ENCODE peak calls at places on chromosomes 7 and 10, in eight cellular contexts. One of them, this sample, is unnamed.

GRCh38 chr7:74032191-74032490 is 4.2 kb downstream of the ELN start:
- DNase-seq in adrenal gland: peak; percentile 66
- DNase-seq in aorta: peak; percentile 87
- DNase-seq in small intestine: no peak
- DNase-seq in spleen: no peak
- DNase-seq in psoas muscle: peak; percentile 78
- DNase-seq in lower lobe of right lung: no peak
- DNase-seq in endothelial cell of umbilical vein: peak; percentile 20
- DNase-seq in this sample: no peak

GRCh38 chr10:30116254-30116573 is 56.8 kb upstream of the JCAD start:
- DNase-seq in endothelial cell of umbilical vein: no peak
- DNase-seq in spleen: no peak
- DNase-seq in small intestine: no peak
- DNase-seq in lower lobe of right lung: no peak
- DNase-seq in adrenal gland: no peak
- DNase-seq in psoas muscle: no peak
- DNase-seq in aorta: no peak
- DNase-seq in this sample: no peak

GRCh38 chr10:88108115-88108610 is 244.7 kb downstream of the PTEN start:
- DNase-seq in spleen: no peak
- DNase-seq in psoas muscle: no peak
- DNase-seq in adrenal gland: no peak
- DNase-seq in lower lobe of right lung: no peak
- DNase-seq in small intestine: no peak
- DNase-seq in endothelial cell of umbilical vein: no peak
- DNase-seq in aorta: no peak
- DNase-seq in this sample: no peak

GRCh38 chr10:119375574-119376265 is 166.8 kb downstream of the RGS10 start:
- DNase-seq in lower lobe of right lung: peak; percentile 43
- DNase-seq in aorta: peak; percentile 24
- DNase-seq in spleen: no peak
- DNase-seq in endothelial cell of umbilical vein: peak; percentile 7
- DNase-seq in small intestine: peak; percentile 15
- DNase-seq in adrenal gland: no peak
- DNase-seq in psoas muscle: peak; percentile 74
- DNase-seq in this sample: no peak

GRCh38 chr7:104627516-104627915 is 299.1 kb downstream of the LHFPL3 start:
- DNase-seq in psoas muscle: no peak
- DNase-seq in small intestine: no peak
- DNase-seq in endothelial cell of umbilical vein: peak; percentile 27
- DNase-seq in lower lobe of right lung: no peak
- DNase-seq in aorta: no peak
- DNase-seq in spleen: no peak
- DNase-seq in adrenal gland: no peak
- DNase-seq in this sample: no peak

GRCh38 chr7:9945131-9945530 is 1028.5 kb upstream of the PHF14 start:
- DNase-seq in small intestine: no peak
- DNase-seq in spleen: no peak
- DNase-seq in endothelial cell of umbilical vein: no peak
- DNase-seq in lower lobe of right lung: no peak
- DNase-seq in psoas muscle: no peak
- DNase-seq in adrenal gland: no peak
- DNase-seq in aorta: no peak
- DNase-seq in this sample: no peak

GRCh38 chr7:128757203-128757602 is 18.0 kb downstream of the CALU start:
- DNase-seq in psoas muscle: no peak
- DNase-seq in small intestine: no peak
- DNase-seq in lower lobe of right lung: no peak
- DNase-seq in endothelial cell of umbilical vein: no peak
- DNase-seq in spleen: no peak
- DNase-seq in adrenal gland: no peak
- DNase-seq in aorta: no peak
- DNase-seq in this sample: no peak

GRCh38 chr10:132855889-132856288 is 69.9 kb upstream of the NKX6-2 start:
- DNase-seq in aorta: peak; percentile 21
- DNase-seq in adrenal gland: no peak
- DNase-seq in small intestine: no peak
- DNase-seq in endothelial cell of umbilical vein: no peak
- DNase-seq in psoas muscle: no peak
- DNase-seq in spleen: peak; percentile 19
- DNase-seq in lower lobe of right lung: no peak
- DNase-seq in this sample: no peak

GRCh38 chr7:38368191-38368605 is 94.8 kb upstream of the TARP start:
- DNase-seq in psoas muscle: peak; percentile 73
- DNase-seq in adrenal gland: peak; percentile 68
- DNase-seq in lower lobe of right lung: peak; percentile 83
- DNase-seq in spleen: peak; percentile 93
- DNase-seq in endothelial cell of umbilical vein: peak; percentile 60
- DNase-seq in aorta: peak; percentile 86
- DNase-seq in small intestine: peak; percentile 67
- DNase-seq in this sample: peak; percentile 82

GRCh38 chr10:104085801-104086400 is at the start of gene COL17A1:
- DNase-seq in aorta: no peak
- DNase-seq in endothelial cell of umbilical vein: no peak
- DNase-seq in spleen: no peak
- DNase-seq in adrenal gland: no peak
- DNase-seq in lower lobe of right lung: no peak
- DNase-seq in small intestine: peak; percentile 31
- DNase-seq in psoas muscle: no peak
- DNase-seq in this sample: no peak

GRCh38 chr10:133378251-133379096 is 588 bp upstream of the PAOX start:
- DNase-seq in adrenal gland: peak; percentile 63
- DNase-seq in aorta: peak; percentile 90
- DNase-seq in psoas muscle: peak; percentile 85
- DNase-seq in lower lobe of right lung: peak; percentile 90
- DNase-seq in endothelial cell of umbilical vein: peak; percentile 54
- DNase-seq in small intestine: peak; percentile 93
- DNase-seq in spleen: peak; percentile 96
- DNase-seq in this sample: no peak

GRCh38 chr7:379456-380225 is 89.7 kb downstream of the FOXL3 start:
- DNase-seq in endothelial cell of umbilical vein: no peak
- DNase-seq in aorta: peak; percentile 78
- DNase-seq in small intestine: no peak
- DNase-seq in adrenal gland: peak; percentile 10
- DNase-seq in lower lobe of right lung: peak; percentile 66
- DNase-seq in psoas muscle: peak; percentile 57
- DNase-seq in spleen: peak; percentile 78
- DNase-seq in this sample: peak; percentile 49

GRCh38 chr10:130042386-130042785 is 68.2 kb downstream of the C10orf143 start:
- DNase-seq in endothelial cell of umbilical vein: no peak
- DNase-seq in adrenal gland: no peak
- DNase-seq in spleen: peak; percentile 39
- DNase-seq in psoas muscle: no peak
- DNase-seq in aorta: peak; percentile 24
- DNase-seq in lower lobe of right lung: no peak
- DNase-seq in small intestine: no peak
- DNase-seq in this sample: no peak

GRCh38 chr7:146635200-146636032 is 518.8 kb downstream of the CNTNAP2 start:
- DNase-seq in spleen: no peak
- DNase-seq in aorta: no peak
- DNase-seq in adrenal gland: no peak
- DNase-seq in small intestine: no peak
- DNase-seq in endothelial cell of umbilical vein: no peak
- DNase-seq in psoas muscle: no peak
- DNase-seq in lower lobe of right lung: no peak
- DNase-seq in this sample: no peak

GRCh38 chr10:77247076-77247561 is 390.5 kb downstream of the KCNMA1 start:
- DNase-seq in psoas muscle: no peak
- DNase-seq in small intestine: peak; percentile 8
- DNase-seq in endothelial cell of umbilical vein: peak; percentile 8
- DNase-seq in lower lobe of right lung: no peak
- DNase-seq in spleen: no peak
- DNase-seq in adrenal gland: peak; percentile 49
- DNase-seq in aorta: no peak
- DNase-seq in this sample: no peak

GRCh38 chr7:23098029-23098428 is 7.6 kb upstream of the KLHL7 start:
- DNase-seq in lower lobe of right lung: no peak
- DNase-seq in aorta: no peak
- DNase-seq in small intestine: no peak
- DNase-seq in psoas muscle: no peak
- DNase-seq in spleen: no peak
- DNase-seq in endothelial cell of umbilical vein: no peak
- DNase-seq in adrenal gland: no peak
- DNase-seq in this sample: no peak

GRCh38 chr7:15490261-15490660 is 71.6 kb downstream of the AGMO start:
- DNase-seq in psoas muscle: no peak
- DNase-seq in spleen: no peak
- DNase-seq in small intestine: no peak
- DNase-seq in aorta: no peak
- DNase-seq in endothelial cell of umbilical vein: no peak
- DNase-seq in adrenal gland: no peak
- DNase-seq in lower lobe of right lung: no peak
- DNase-seq in this sample: no peak

GRCh38 chr7:88759216-88759955 is at the start of gene ZNF804B:
- DNase-seq in aorta: peak; percentile 76
- DNase-seq in spleen: peak; percentile 73
- DNase-seq in adrenal gland: no peak
- DNase-seq in endothelial cell of umbilical vein: peak; percentile 7
- DNase-seq in lower lobe of right lung: no peak
- DNase-seq in psoas muscle: peak; percentile 42
- DNase-seq in small intestine: no peak
- DNase-seq in this sample: no peak

GRCh38 chr10:14772399-14772798 is 2.3 kb downstream of the FAM107B start:
- DNase-seq in endothelial cell of umbilical vein: no peak
- DNase-seq in small intestine: no peak
- DNase-seq in psoas muscle: no peak
- DNase-seq in adrenal gland: no peak
- DNase-seq in spleen: no peak
- DNase-seq in lower lobe of right lung: no peak
- DNase-seq in aorta: no peak
- DNase-seq in this sample: no peak

GRCh38 chr7:34845666-34846361 is 187.8 kb downstream of the NPSR1 start:
- DNase-seq in lower lobe of right lung: no peak
- DNase-seq in aorta: no peak
- DNase-seq in endothelial cell of umbilical vein: no peak
- DNase-seq in spleen: no peak
- DNase-seq in psoas muscle: no peak
- DNase-seq in small intestine: no peak
- DNase-seq in adrenal gland: no peak
- DNase-seq in this sample: no peak

DNA sequence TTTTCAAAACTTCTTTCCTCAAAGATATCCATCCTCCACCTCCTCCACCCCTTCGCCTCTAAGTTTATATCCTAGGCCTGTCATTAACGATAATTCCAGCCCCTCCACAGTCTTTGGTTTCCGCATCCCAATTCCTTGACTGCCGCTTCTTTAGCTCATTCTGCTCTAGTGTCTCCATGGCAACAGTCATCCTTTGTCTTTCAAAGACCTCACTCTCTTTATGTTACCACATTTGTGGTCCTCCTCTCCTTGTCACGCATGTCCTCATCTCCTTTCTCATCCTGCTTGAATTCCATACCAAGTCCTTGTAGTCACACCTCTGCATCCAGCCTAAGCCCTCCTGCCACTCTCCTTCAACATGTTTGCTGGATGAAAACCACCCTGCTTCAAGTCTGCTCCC is 511.2 kb upstream of the KLF6 start:
- DNase-seq in endothelial cell of umbilical vein: no peak
- DNase-seq in spleen: no peak
- DNase-seq in psoas muscle: no peak
- DNase-seq in aorta: no peak
- DNase-seq in small intestine: no peak
- DNase-seq in adrenal gland: no peak
- DNase-seq in lower lobe of right lung: no peak
- DNase-seq in this sample: no peak
- H3K27ac ChIP-seq in endothelial cell of umbilical vein: no peak overlapping the region
- H3K27ac ChIP-seq in spleen: no peak overlapping the region
- H3K27ac ChIP-seq in psoas muscle: no peak overlapping the region
- H3K27ac ChIP-seq in aorta: no peak overlapping the region
- H3K27ac ChIP-seq in small intestine: no peak overlapping the region
- H3K27ac ChIP-seq in adrenal gland: no peak overlapping the region
- H3K27ac ChIP-seq in lower lobe of right lung: no peak overlapping the region
- H3K27ac ChIP-seq in this sample: no peak overlapping the region

DNA sequence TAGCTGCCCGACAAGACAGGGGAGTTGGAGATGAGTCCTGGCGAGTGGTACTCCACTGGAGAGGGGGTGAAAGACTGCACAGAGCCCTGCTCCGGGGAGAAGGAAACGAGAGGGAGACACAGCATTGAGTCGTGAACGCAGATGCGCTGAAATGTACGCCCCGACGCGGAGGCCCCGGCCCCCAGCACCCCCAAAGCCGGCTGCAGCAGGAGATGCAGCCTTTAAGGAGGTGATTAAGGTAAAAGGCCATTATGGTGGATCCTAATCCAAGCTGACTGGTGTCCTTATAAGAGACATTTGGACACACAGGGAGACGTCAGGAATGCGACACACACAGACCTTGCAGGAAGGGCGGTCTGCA is 166.3 kb upstream of the IMMP2L start:
- DNase-seq in lower lobe of right lung: no peak
- DNase-seq in endothelial cell of umbilical vein: no peak
- DNase-seq in small intestine: no peak
- DNase-seq in aorta: no peak
- DNase-seq in adrenal gland: no peak
- DNase-seq in psoas muscle: no peak
- DNase-seq in spleen: no peak
- DNase-seq in this sample: no peak
- H3K4me3 ChIP-seq in lower lobe of right lung: no peak overlapping the region
- H3K4me3 ChIP-seq in endothelial cell of umbilical vein: no peak overlapping the region
- H3K4me3 ChIP-seq in small intestine: no peak overlapping the region
- H3K4me3 ChIP-seq in aorta: no peak overlapping the region
- H3K4me3 ChIP-seq in adrenal gland: no peak overlapping the region
- H3K4me3 ChIP-seq in psoas muscle: no peak overlapping the region
- H3K4me3 ChIP-seq in spleen: no peak overlapping the region
- H3K4me3 ChIP-seq in this sample: no peak overlapping the region

DNA sequence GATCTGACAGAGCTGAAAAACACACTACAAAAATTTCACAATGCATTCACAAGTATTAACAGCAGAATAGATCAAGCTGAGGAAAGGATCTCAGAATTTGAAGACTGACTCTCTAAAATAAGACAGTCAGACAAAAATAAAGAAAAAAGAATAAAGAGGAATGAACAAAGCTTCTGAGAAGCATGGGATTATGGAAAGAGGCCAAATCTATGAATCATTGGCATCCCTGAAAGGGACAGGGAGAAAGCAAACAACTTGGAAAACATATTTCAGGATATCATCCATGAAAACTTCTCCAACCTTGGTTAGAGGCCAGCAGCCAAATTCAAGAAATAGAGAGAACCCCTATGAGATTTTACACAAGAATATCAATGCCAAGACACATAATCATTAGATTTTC is 804.8 kb upstream of the IGFBP3 start:
- DNase-seq in spleen: no peak
- DNase-seq in lower lobe of right lung: no peak
- DNase-seq in adrenal gland: no peak
- DNase-seq in endothelial cell of umbilical vein: peak; percentile 60
- DNase-seq in aorta: no peak
- DNase-seq in small intestine: no peak
- DNase-seq in psoas muscle: no peak
- DNase-seq in this sample: no peak
- H3K27ac ChIP-seq in spleen: no peak overlapping the region
- H3K27ac ChIP-seq in lower lobe of right lung: no peak overlapping the region
- H3K27ac ChIP-seq in adrenal gland: no peak overlapping the region
- H3K27ac ChIP-seq in endothelial cell of umbilical vein: no peak overlapping the region
- H3K27ac ChIP-seq in aorta: no peak overlapping the region
- H3K27ac ChIP-seq in small intestine: no peak overlapping the region
- H3K27ac ChIP-seq in psoas muscle: no peak overlapping the region
- H3K27ac ChIP-seq in this sample: no peak overlapping the region

DNA sequence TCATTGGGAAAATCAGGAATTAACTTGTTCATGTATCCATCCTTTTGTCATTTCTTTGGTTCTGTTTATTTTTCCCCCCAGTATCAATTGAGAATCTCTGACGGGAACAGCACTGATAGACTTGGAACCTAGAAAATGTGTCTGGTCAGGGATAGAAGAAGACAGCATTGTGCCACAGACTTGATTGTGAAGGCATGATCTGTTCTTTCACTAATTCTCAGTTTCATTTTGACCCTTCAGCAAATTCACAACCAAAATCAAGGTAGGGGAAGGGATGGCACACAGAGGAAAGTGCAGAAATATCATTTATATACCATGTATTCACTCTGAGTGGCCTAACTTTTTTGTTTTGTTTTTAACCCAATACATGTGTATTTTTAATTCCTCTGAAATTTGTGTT is 106.8 kb downstream of the WNT2 start:
- DNase-seq in aorta: no peak
- DNase-seq in adrenal gland: no peak
- DNase-seq in psoas muscle: no peak
- DNase-seq in lower lobe of right lung: no peak
- DNase-seq in spleen: no peak
- DNase-seq in small intestine: no peak
- DNase-seq in endothelial cell of umbilical vein: no peak
- DNase-seq in this sample: no peak
- H3K4me3 ChIP-seq in aorta: no peak overlapping the region
- H3K4me3 ChIP-seq in adrenal gland: no peak overlapping the region
- H3K4me3 ChIP-seq in psoas muscle: no peak overlapping the region
- H3K4me3 ChIP-seq in lower lobe of right lung: no peak overlapping the region
- H3K4me3 ChIP-seq in spleen: no peak overlapping the region
- H3K4me3 ChIP-seq in small intestine: no peak overlapping the region
- H3K4me3 ChIP-seq in endothelial cell of umbilical vein: no peak overlapping the region
- H3K4me3 ChIP-seq in this sample: no peak overlapping the region

This sample was measured in CD8-positive, alpha-beta T cell.